ENCODE peak calls at places on chromosome 1, in four cellular contexts. O is H7; W is HCEC 1CT; G is stimulated activated CD4-positive, alpha-beta T cell treated with anti-CD3 and anti-CD28 coated beads, Interleukin-1b, Interleukin-23, amount 100 ng/mL, for 1 hour. U is an unnamed sample.

GRCh38 chr1:193660428-193660827 is 474.0 kb upstream of the B3GALT2 start:
- DNase-seq in O (no peak), W (no peak), G (no peak), U (no peak)

GRCh38 chr1:178541829-178542553 is 29.1 kb downstream of the TEX35 start:
- DNase-seq in O (peak; percentile 89), W (peak; percentile 12), G (no peak), U (no peak)

GRCh38 chr1:39733161-39733560 is 5.5 kb upstream of the PPIE start:
- DNase-seq in O (no peak), W (no peak), G (no peak), U (no peak)

GRCh38 chr1:161099090-161099802 is 1.1 kb downstream of the KLHDC9 start:
- DNase-seq in O (no peak), W (no peak), G (no peak), U (no peak)

GRCh38 chr1:56590520-56591011 is 11.2 kb upstream of the PLPP3 start:
- DNase-seq in O (no peak), W (no peak), G (no peak), U (no peak)

GRCh38 chr1:201119206-201119814 is 7.1 kb upstream of the CACNA1S start:
- DNase-seq in O (peak; percentile 88), W (no peak), G (no peak), U (peak; percentile 49)

GRCh38 chr1:45846931-45847330 is 43.5 kb downstream of the MAST2 start:
- DNase-seq in O (no peak), W (peak; percentile 76), G (no peak), U (no peak)

GRCh38 chr1:93661829-93662474 is 19.7 kb downstream of the BCAR3 start:
- DNase-seq in O (no peak), W (peak; percentile 76), G (no peak), U (no peak)

GRCh38 chr1:6343506-6344405 is 49.8 kb downstream of the ACOT7 start:
- DNase-seq in O (peak; percentile 93), W (peak; percentile 72), G (no peak), U (peak; percentile 87)

GRCh38 chr1:231983266-231984193 is 356.9 kb downstream of the DISC1 start:
- DNase-seq in O (peak; percentile 71), W (no peak), G (no peak), U (no peak)

GRCh38 chr1:24181619-24182018 is 5.5 kb downstream of the IFNLR1 start:
- DNase-seq in O (no peak), W (no peak), G (no peak), U (no peak)

GRCh38 chr1:152000989-152001630 is 7.5 kb upstream of the S100A10 start:
- DNase-seq in O (no peak), W (no peak), G (no peak), U (no peak)

GRCh38 chr1:89022167-89022959 is at the start of gene GBP3:
- DNase-seq in O (no peak), W (peak; percentile 74), G (no peak), U (no peak)

GRCh38 chr1:61469365-61469764 is 255.6 kb downstream of the TM2D1 start:
- DNase-seq in O (no peak), W (no peak), G (no peak), U (no peak)

GRCh38 chr1:236794585-236795034 is 482 bp upstream of the MTR start:
- DNase-seq in O (no peak), W (no peak), G (no peak), U (no peak)

GRCh38 chr1:177983824-177984528 is 14.1 kb upstream of the SEC16B start:
- DNase-seq in O (peak; percentile 37), W (peak; percentile 93), G (no peak), U (peak; percentile 64)

GRCh38 chr1:26705788-26706237 is 10.0 kb downstream of the ARID1A start:
- DNase-seq in O (no peak), W (peak; percentile 88), G (no peak), U (no peak)

GRCh38 chr1:1603671-1604373 is 3.9 kb upstream of the FNDC10 start:
- DNase-seq in O (peak; percentile 61), W (no peak), G (no peak), U (no peak)

GRCh38 chr1:173015629-173016028 is 35.1 kb downstream of the TNFSF18 start:
- DNase-seq in O (no peak), W (no peak), G (no peak), U (no peak)

GRCh38 chr1:15110867-15111230 is 42.7 kb upstream of the TMEM51 start:
- DNase-seq in O (peak; percentile 84), W (no peak), G (no peak), U (no peak)

GRCh38 chr1:16999863-17000262 is 11.9 kb downstream of the ATP13A2 start:
- DNase-seq in O (peak; percentile 78), W (no peak), G (no peak), U (no peak)

GRCh38 chr1:214452152-214452806 is 99.1 kb downstream of the PTPN14 start:
- DNase-seq in O (peak; percentile 48), W (no peak), G (no peak), U (no peak)

GRCh38 chr1:174877208-174877673 is 122.5 kb upstream of the CACYBP start:
- DNase-seq in O (no peak), W (no peak), G (no peak), U (no peak)

GRCh38 chr1:3038113-3038551 is 16.9 kb downstream of the ACTRT2 start:
- DNase-seq in O (peak; percentile 36), W (no peak), G (no peak), U (no peak)

GRCh38 chr1:103514920-103515503 is 10.5 kb upstream of the RNPC3 start:
- DNase-seq in O (peak; percentile 4), W (peak; percentile 62), G (no peak), U (peak; percentile 43)

GRCh38 chr1:211514030-211514754 is 22.2 kb upstream of the RD3 start:
- DNase-seq in O (peak; percentile 95), W (peak; percentile 78), G (peak; percentile 25), U (peak; percentile 90)

GRCh38 chr1:177600371-177600770 is 369.5 kb downstream of the SEC16B start:
- DNase-seq in O (no peak), W (no peak), G (no peak), U (no peak)

GRCh38 chr1:237864338-237865244 is 26.1 kb downstream of the ZP4 start:
- DNase-seq in O (peak; percentile 76), W (no peak), G (no peak), U (peak; percentile 90)

GRCh38 chr1:180494370-180494769 is 8.0 kb downstream of the ACBD6 start:
- DNase-seq in O (no peak), W (no peak), G (no peak), U (no peak)

GRCh38 chr1:57474097-57474750 is 50.4 kb upstream of the DAB1 start:
- DNase-seq in O (no peak), W (peak; percentile 81), G (no peak), U (no peak)

GRCh38 chr1:35190784-35191183 is 2.2 kb downstream of the SFPQ start:
- DNase-seq in O (no peak), W (no peak), G (no peak), U (no peak)

GRCh38 chr1:224513787-224514209 is 79.2 kb upstream of the WDR26 start:
- DNase-seq in O (peak; percentile 92), W (peak; percentile 77), G (peak; percentile 53), U (peak; percentile 90)

GRCh38 chr1:32464716-32465540 is at the start of gene ZBTB8B:
- DNase-seq in O (peak; percentile 100), W (no peak), G (no peak), U (peak; percentile 98)

GRCh38 chr1:29956343-29957030 is 720.2 kb downstream of the PTPRU start:
- DNase-seq in O (no peak), W (no peak), G (no peak), U (no peak)

GRCh38 chr1:168752171-168752570 is 23.2 kb upstream of the DPT start:
- DNase-seq in O (no peak), W (no peak), G (no peak), U (no peak)

GRCh38 chr1:47592296-47592975 is 154.6 kb downstream of the FOXD2 start:
- DNase-seq in O (peak; percentile 49), W (no peak), G (no peak), U (no peak)

GRCh38 chr1:183443025-183443424 is 24.8 kb upstream of the NMNAT2 start:
- DNase-seq in O (no peak), W (peak; percentile 32), G (no peak), U (peak; percentile 12)

GRCh38 chr1:58528518-58528917 is 18.0 kb downstream of the OMA1 start:
- DNase-seq in O (no peak), W (peak; percentile 87), G (no peak), U (no peak)

U was measured in retina.